ENCODE peak calls at places on chromosomes 16 and 17, in eight cellular contexts. Q is central memory CD8-positive, alpha-beta T cell; O is MM.1S; M is stimulated activated CD8-positive, alpha-beta memory T cell treated with anti-CD3 and anti-CD28 coated beads, Interleukin-12 subunit alpha, Interleukin-12 subunit beta, amount 100 ng/mL, for 1 hour; U is glomerular endothelial cell; A is left ventricle myocardium inferior; L is cardiac fibroblast; Z is thoracic aorta. H is an unnamed sample.

GRCh38 chr17:79537061-79537460 is 73.8 kb downstream of the RBFOX3 start:
- DNase-seq in U (no peak), O (no peak), A (no peak), Z (no peak), M (no peak), L (no peak), Q (no peak), H (no peak)

GRCh38 chr16:52552643-52553042 is 5.7 kb upstream of the TOX3 start:
- DNase-seq in L (no peak), M (no peak), Z (no peak), Q (no peak), U (no peak), O (no peak), A (no peak), H (no peak)

GRCh38 chr17:77233635-77234334 is 93.0 kb downstream of the SEC14L1 start:
- DNase-seq in U (peak), A (no peak), Z (no peak), O (peak), M (no peak), L (peak), Q (no peak), H (peak)

GRCh38 chr17:29959658-29960337 is 18.4 kb downstream of the EFCAB5 start:
- DNase-seq in Z (no peak), U (no peak), L (peak), Q (no peak), O (no peak), M (no peak), A (no peak), H (no peak)

GRCh38 chr16:78300469-78300868 is 201.0 kb downstream of the WWOX start:
- DNase-seq in Q (no peak), O (no peak), Z (no peak), M (no peak), L (no peak), U (no peak), A (no peak), H (no peak)

GRCh38 chr17:29617481-29618271 is 5.0 kb downstream of the CORO6 start:
- DNase-seq in U (no peak), O (peak), A (peak), M (peak), Z (no peak), L (peak), Q (peak), H (peak)

GRCh38 chr17:73307130-73307529 is 4.7 kb downstream of the CDC42EP4 start:
- DNase-seq in Z (no peak), O (no peak), U (no peak), Q (no peak), A (peak), M (no peak), L (no peak), H (no peak)

GRCh38 chr17:17403899-17404576 is 72.8 kb upstream of the MED9 start:
- DNase-seq in M (peak), O (no peak), A (no peak), L (no peak), Q (peak), U (no peak), Z (no peak), H (no peak)

GRCh38 chr16:354286-354881 is 1.9 kb upstream of the AXIN1 start:
- DNase-seq in O (no peak), A (no peak), Q (no peak), Z (no peak), L (no peak), U (no peak), M (no peak), H (no peak)

GRCh38 chr17:38415250-38416194 is 12.7 kb upstream of the ARHGAP23 start:
- DNase-seq in O (peak), L (peak), Z (no peak), M (no peak), A (no peak), U (no peak), Q (no peak), H (peak)

GRCh38 chr17:76695059-76695892 is 15.5 kb downstream of the MXRA7 start:
- DNase-seq in A (no peak), Z (no peak), L (no peak), O (peak), Q (no peak), M (no peak), U (no peak), H (peak)

GRCh38 chr17:16933317-16934132 is 38.4 kb downstream of the TNFRSF13B start:
- DNase-seq in L (no peak), O (no peak), U (no peak), Z (no peak), A (peak), M (no peak), Q (no peak), H (peak)

GRCh38 chr17:16439303-16439791 is 24.0 kb downstream of the TRPV2 start:
- DNase-seq in Q (peak), O (peak), Z (no peak), A (no peak), L (no peak), U (no peak), M (no peak), H (no peak)

GRCh38 chr17:80137131-80137530 is 9.8 kb downstream of the EIF4A3 start:
- DNase-seq in A (no peak), U (no peak), M (no peak), O (no peak), Z (no peak), Q (no peak), L (no peak), H (peak)

GRCh38 chr17:9363440-9364350 is 211.9 kb downstream of the STX8 start:
- DNase-seq in Z (no peak), O (no peak), Q (no peak), A (no peak), M (no peak), L (peak), U (no peak), H (peak)

GRCh38 chr17:45964634-45965033 is 34.4 kb upstream of the STH start:
- DNase-seq in A (no peak), M (no peak), U (no peak), L (no peak), Z (no peak), Q (no peak), O (no peak), H (no peak)

GRCh38 chr17:44916059-44916780 is 920 bp upstream of the GFAP start:
- DNase-seq in M (no peak), L (no peak), A (no peak), O (no peak), Q (no peak), U (no peak), Z (no peak), H (no peak)

GRCh38 chr17:29954405-29954804 is 13.0 kb downstream of the EFCAB5 start:
- DNase-seq in A (no peak), O (no peak), M (no peak), Q (no peak), L (no peak), U (no peak), Z (no peak), H (no peak)